ENCODE peak calls at places on chromosomes 11 and 22, in five cellular contexts. B is ovary, F is endodermal cell, P is GM23338, M is gastrocnemius medialis. A is an unnamed sample.

GRCh38 chr22:27032121-27032761 is 374.9 kb downstream of the MIAT start:
- DNase-seq in B (peak), F (peak), P (peak), M (no peak), A (no peak)

GRCh38 chr11:68753300-68753699 is 2.0 kb upstream of the TESMIN start:
- DNase-seq in B (no peak), F (no peak), P (no peak), M (no peak), A (no peak)

GRCh38 chr11:42951266-42951665 is 360.5 kb upstream of the API5 start:
- DNase-seq in B (no peak), F (no peak), P (no peak), M (no peak), A (peak)

GRCh38 chr11:126405906-126406305 is 50.4 kb downstream of the ST3GAL4 start:
- DNase-seq in B (no peak), F (no peak), P (no peak), M (no peak), A (no peak)

GRCh38 chr22:28249402-28249801 is 330.3 kb upstream of the PITPNB start:
- DNase-seq in B (no peak), F (no peak), P (no peak), M (no peak), A (no peak)

GRCh38 chr22:31742115-31742514 is 7.8 kb downstream of the PRR14L start:
- DNase-seq in B (no peak), F (no peak), P (no peak), M (no peak), A (no peak)

GRCh38 chr11:112834277-112834755 is 126.9 kb upstream of the NCAM1 start:
- DNase-seq in B (no peak), F (no peak), P (no peak), M (peak), A (peak)

GRCh38 chr11:63937713-63938480 is 905 bp upstream of the NAA40 start:
- DNase-seq in B (no peak), F (peak), P (peak), M (no peak), A (no peak)

GRCh38 chr22:43228330-43228729 is 41.4 kb upstream of the TTLL12 start:
- DNase-seq in B (no peak), F (peak), P (peak), M (no peak), A (peak)

GRCh38 chr22:22993184-22993583 is 77.1 kb upstream of the GNAZ start:
- DNase-seq in B (no peak), F (no peak), P (no peak), M (no peak), A (no peak)

GRCh38 chr22:46585340-46586122 is 34.7 kb upstream of the GRAMD4 start:
- DNase-seq in B (no peak), F (no peak), P (no peak), M (no peak), A (no peak)
- TF ChIP-seq CTCF in B (no peak), F (no peak), P (no peak), M (no peak), A (no peak)

GRCh38 chr11:1763796-1764661 is at the start of gene CTSD:
- DNase-seq in B (peak), F (peak), P (peak), M (peak), A (peak)
- TF ChIP-seq CTCF in B (no peak), F (peak), P (no peak), M (no peak), A (no peak)

DNA sequence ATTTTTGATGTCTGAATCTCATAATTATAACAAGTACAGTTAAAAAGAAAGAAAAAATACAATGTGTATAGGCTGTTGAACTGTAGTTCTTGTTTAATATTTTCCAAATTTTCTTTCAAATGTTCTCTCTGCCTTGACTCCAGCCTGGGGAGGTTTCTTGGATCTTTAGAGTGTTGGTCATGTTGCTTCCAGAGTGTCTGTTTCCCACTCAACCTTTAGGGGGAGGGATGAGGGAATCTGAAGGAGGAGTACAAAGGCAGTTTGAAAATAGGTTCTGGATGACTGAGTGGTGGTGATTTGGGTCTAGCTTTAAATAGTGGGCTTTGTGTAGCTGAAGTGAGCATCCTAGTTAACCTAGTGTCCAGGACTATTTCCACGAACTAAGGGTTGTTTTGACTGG is 2.0 kb downstream of the CTNND1 start:
- DNase-seq in B (no peak), F (no peak), P (peak), M (no peak), A (no peak)
- TF ChIP-seq CTCF in B (no peak), F (peak), P (peak), M (no peak), A (peak)

DNA sequence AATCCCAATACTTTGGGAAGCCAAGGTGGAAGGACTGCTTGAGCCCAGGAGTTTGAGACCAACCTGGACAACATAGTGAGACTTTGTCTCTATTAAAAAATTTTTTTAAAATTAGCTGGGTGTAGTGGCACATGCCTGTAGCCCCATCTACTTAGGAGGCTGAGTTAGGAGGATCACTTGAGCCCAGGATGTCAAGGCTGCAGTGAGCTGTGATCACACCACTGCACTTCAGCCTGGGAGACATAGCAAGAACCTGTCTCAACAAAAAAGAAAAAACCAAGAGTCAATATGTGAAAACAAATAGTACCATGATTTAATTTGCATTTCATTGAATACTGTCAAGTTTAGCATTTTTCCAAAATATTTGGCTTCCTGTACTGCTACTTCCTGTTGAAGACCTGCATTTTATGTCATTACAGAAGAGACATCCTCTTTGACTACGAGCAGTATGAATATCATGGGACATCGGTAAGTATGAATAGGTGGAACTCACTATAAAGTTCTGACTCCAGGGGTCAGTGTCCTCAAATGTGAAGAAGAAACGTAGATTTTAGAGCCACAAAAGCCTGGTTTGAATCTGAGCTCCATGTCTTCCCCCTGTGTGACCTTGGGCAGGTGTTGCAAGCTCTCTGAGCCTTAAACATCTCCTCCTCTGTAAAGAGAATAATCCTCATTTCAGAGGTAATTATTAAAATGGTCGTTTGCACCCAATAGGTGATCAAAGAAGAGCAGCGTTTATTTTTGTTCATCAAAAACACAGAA is 16.0 kb downstream of the CDC45 start:
- DNase-seq in B (no peak), F (no peak), P (peak), M (no peak), A (no peak)
- TF ChIP-seq CTCF in B (no peak), F (peak), P (peak), M (no peak), A (peak)

GRCh38 chr22:37750596-37751162 is 53.8 kb downstream of the TRIOBP start:
- DNase-seq in B (no peak), F (no peak), P (no peak), M (no peak), A (no peak)

GRCh38 chr22:37749831-37750595 is 53.2 kb downstream of the TRIOBP start:
- DNase-seq in B (no peak), F (no peak), P (no peak), M (no peak), A (peak)

GRCh38 chr22:37753746-37754145 is 54.0 kb upstream of the GCAT start:
- DNase-seq in B (no peak), F (no peak), P (no peak), M (no peak), A (no peak)

GRCh38 chr22:37751449-37752188 is 54.8 kb downstream of the TRIOBP start:
- DNase-seq in B (no peak), F (peak), P (no peak), M (no peak), A (no peak)

DNA sequence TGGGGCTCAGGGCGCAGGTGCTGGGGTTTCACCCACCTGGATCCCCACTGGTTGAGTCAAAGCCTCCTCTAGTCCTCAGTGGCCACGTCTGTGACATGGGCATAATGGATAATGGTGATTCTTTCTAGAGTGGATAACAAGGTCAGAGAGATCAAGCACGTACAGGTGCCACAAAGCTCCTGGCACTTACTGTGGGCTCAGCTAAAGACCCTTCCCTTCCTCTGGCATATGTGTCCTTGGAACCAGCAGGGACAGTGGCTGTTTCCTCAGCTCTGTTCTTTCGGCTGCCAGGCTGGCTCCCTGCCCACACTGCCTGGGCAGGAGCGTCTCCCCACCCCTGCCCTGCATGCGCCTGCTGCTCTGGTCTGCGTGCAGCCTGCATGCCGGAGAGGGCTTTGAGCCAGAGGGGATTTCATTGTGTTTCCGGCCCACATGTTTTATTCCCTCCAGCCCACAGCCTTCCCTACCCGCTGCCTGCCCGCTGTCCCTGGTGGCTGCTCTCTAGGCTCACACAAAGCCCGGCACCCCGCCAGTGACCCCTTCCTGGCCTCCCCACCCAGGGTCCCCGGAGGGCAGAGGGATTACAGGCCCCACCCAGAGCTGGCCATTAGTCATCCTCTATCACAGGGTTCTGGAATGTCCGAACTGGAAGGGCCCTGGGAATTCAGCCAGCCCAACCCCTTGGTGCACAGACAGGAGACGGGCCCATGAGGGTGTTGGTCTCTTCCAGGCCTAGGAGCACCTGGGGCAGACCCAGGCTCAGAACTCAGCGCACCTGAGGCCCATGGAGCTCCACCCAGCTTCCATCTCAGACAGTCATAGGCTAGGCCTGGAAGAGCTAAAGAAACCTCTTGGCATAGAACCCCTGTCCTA is 55.3 kb upstream of the GCAT start:
- DNase-seq in B (peak), F (peak), P (no peak), M (peak), A (peak)
- TF ChIP-seq CTCF in B (no peak), F (no peak), P (no peak), M (no peak), A (no peak)